ENCODE peak calls at places on chromosomes 4 and X, in six cellular contexts. S, K, O, T, F and V are unnamed samples.

GRCh38 chr4:42627887-42628646 is 28.8 kb downstream of the ATP8A1 start:
- DNase-seq in S (peak), K (no peak), O (no peak), T (no peak), F (no peak), V (peak)

GRCh38 chrX:107629533-107629909 is 1.2 kb downstream of the PRPS1 start:
- DNase-seq in S (no peak), K (no peak), O (no peak), T (no peak), F (no peak), V (no peak)

GRCh38 chr4:85812776-85813175 is 337.8 kb downstream of the ARHGAP24 start:
- DNase-seq in S (no peak), K (no peak), O (no peak), T (no peak), F (no peak), V (no peak)

GRCh38 chr4:125338814-125339213 is 24.1 kb downstream of the FAT4 start:
- DNase-seq in S (no peak), K (no peak), O (no peak), T (no peak), F (no peak), V (no peak)

GRCh38 chr4:56468097-56468422 is 643 bp downstream of the SRP72 start:
- DNase-seq in S (peak), K (no peak), O (no peak), T (peak), F (no peak), V (no peak)

GRCh38 chr4:40204507-40205258 is 7.9 kb downstream of the RHOH start:
- DNase-seq in S (no peak), K (no peak), O (no peak), T (no peak), F (no peak), V (no peak)

GRCh38 chr4:99529218-99529617 is 18.4 kb downstream of the C4orf17 start:
- DNase-seq in S (no peak), K (peak), O (no peak), T (no peak), F (no peak), V (no peak)

GRCh38 chrX:150869450-150869849 is 29.0 kb downstream of the CD99L2 start:
- DNase-seq in S (no peak), K (no peak), O (no peak), T (no peak), F (no peak), V (no peak)

GRCh38 chrX:139158256-139158655 is 372.3 kb upstream of the F9 start:
- DNase-seq in S (no peak), K (no peak), O (no peak), T (peak), F (no peak), V (no peak)

GRCh38 chr4:5942947-5943346 is 50.1 kb upstream of the CRMP1 start:
- DNase-seq in S (no peak), K (no peak), O (no peak), T (no peak), F (no peak), V (no peak)

GRCh38 chr4:7518871-7519637 is 84.3 kb upstream of the PSAPL1 start:
- DNase-seq in S (peak), K (no peak), O (no peak), T (no peak), F (no peak), V (no peak)

GRCh38 chrX:16394290-16394689 is 227.0 kb downstream of the MAGEB17 start:
- DNase-seq in S (no peak), K (no peak), O (no peak), T (no peak), F (no peak), V (no peak)

GRCh38 chrX:2764766-2765666 is 13.2 kb downstream of the XG start:
- DNase-seq in S (no peak), K (no peak), O (no peak), T (no peak), F (no peak), V (no peak)

GRCh38 chrX:6052111-6052745 is 176.4 kb downstream of the NLGN4X start:
- DNase-seq in S (no peak), K (no peak), O (no peak), T (no peak), F (no peak), V (no peak)

GRCh38 chr4:120671538-120671937 is 251.0 kb downstream of the PRDM5 start:
- DNase-seq in S (no peak), K (no peak), O (no peak), T (no peak), F (no peak), V (no peak)

GRCh38 chr4:101356928-101357327 is 9.6 kb upstream of the PPP3CA start:
- DNase-seq in S (no peak), K (peak), O (no peak), T (peak), F (no peak), V (no peak)

GRCh38 chr4:16684083-16684482 is 214.4 kb downstream of the LDB2 start:
- DNase-seq in S (no peak), K (no peak), O (no peak), T (no peak), F (no peak), V (no peak)

GRCh38 chr4:111066447-111066846 is 443.6 kb upstream of the PITX2 start:
- DNase-seq in S (no peak), K (peak), O (no peak), T (no peak), F (no peak), V (no peak)

GRCh38 chr4:2792396-2792710 is 532 bp upstream of the SH3BP2 start:
- DNase-seq in S (no peak), K (no peak), O (no peak), T (peak), F (no peak), V (no peak)

GRCh38 chr4:187000281-187000680 is 276.6 kb upstream of the FAT1 start:
- DNase-seq in S (no peak), K (no peak), O (no peak), T (no peak), F (no peak), V (no peak)

GRCh38 chr4:67885727-67886126 is 1.9 kb upstream of the TMPRSS11D start:
- DNase-seq in S (no peak), K (peak), O (no peak), T (no peak), F (no peak), V (no peak)

GRCh38 chr4:74838746-74839370 is 44.5 kb upstream of the BTC start:
- DNase-seq in S (no peak), K (peak), O (no peak), T (no peak), F (no peak), V (no peak)

GRCh38 chr4:184347251-184348239 is 126.8 kb downstream of the IRF2 start:
- DNase-seq in S (peak), K (peak), O (no peak), T (peak), F (peak), V (no peak)

GRCh38 chr4:89305712-89306437 is 1.7 kb downstream of the GPRIN3 start:
- DNase-seq in S (no peak), K (no peak), O (no peak), T (no peak), F (no peak), V (no peak)

GRCh38 chr4:5470318-5470889 is 238.0 kb downstream of the EVC2 start:
- DNase-seq in S (no peak), K (no peak), O (no peak), T (no peak), F (no peak), V (no peak)